ENCODE peak calls at places on chromosomes 11 and 22, in seven cellular contexts. One of them, this sample, is unnamed.

GRCh38 chr11:10348650-10349280 is 43.9 kb downstream of the ADM start:
- DNase-seq in mesenchymal stem cell: peak
- DNase-seq in neuronal stem cell: no peak
- DNase-seq in IMR-90: peak
- DNase-seq in trophoblast cell: peak
- DNase-seq in H1: no peak
- DNase-seq in H9: no peak
- DNase-seq in this sample: peak

GRCh38 chr22:44701824-44702478 is at the start of gene PRR5:
- DNase-seq in H1: peak
- DNase-seq in H9: peak
- DNase-seq in trophoblast cell: peak
- DNase-seq in neuronal stem cell: peak
- DNase-seq in mesenchymal stem cell: peak
- DNase-seq in IMR-90: peak
- DNase-seq in this sample: peak

GRCh38 chr22:50621948-50622722 is 5.8 kb downstream of the ARSA start:
- DNase-seq in trophoblast cell: peak
- DNase-seq in H1: peak
- DNase-seq in H9: peak
- DNase-seq in IMR-90: no peak
- DNase-seq in neuronal stem cell: no peak
- DNase-seq in mesenchymal stem cell: no peak
- DNase-seq in this sample: no peak

GRCh38 chr22:50641696-50642607 is 14.0 kb upstream of the ARSA start:
- DNase-seq in mesenchymal stem cell: peak
- DNase-seq in H9: peak
- DNase-seq in neuronal stem cell: peak
- DNase-seq in IMR-90: peak
- DNase-seq in H1: peak
- DNase-seq in trophoblast cell: no peak
- DNase-seq in this sample: peak

GRCh38 chr11:1852885-1853284 is at the start of gene LSP1:
- DNase-seq in neuronal stem cell: no peak
- DNase-seq in mesenchymal stem cell: no peak
- DNase-seq in IMR-90: no peak
- DNase-seq in H1: no peak
- DNase-seq in H9: no peak
- DNase-seq in trophoblast cell: no peak
- DNase-seq in this sample: no peak

GRCh38 chr11:43489869-43490465 is 131.2 kb downstream of the TTC17 start:
- DNase-seq in H9: no peak
- DNase-seq in IMR-90: no peak
- DNase-seq in H1: no peak
- DNase-seq in mesenchymal stem cell: no peak
- DNase-seq in neuronal stem cell: no peak
- DNase-seq in trophoblast cell: no peak
- DNase-seq in this sample: no peak

GRCh38 chr11:3197044-3197715 is 21.4 kb downstream of the MRGPRG start:
- DNase-seq in IMR-90: no peak
- DNase-seq in H1: no peak
- DNase-seq in neuronal stem cell: no peak
- DNase-seq in H9: no peak
- DNase-seq in mesenchymal stem cell: no peak
- DNase-seq in trophoblast cell: no peak
- DNase-seq in this sample: no peak

GRCh38 chr22:45882881-45883810 is 93.8 kb downstream of the WNT7B start:
- DNase-seq in H1: no peak
- DNase-seq in mesenchymal stem cell: no peak
- DNase-seq in trophoblast cell: no peak
- DNase-seq in neuronal stem cell: no peak
- DNase-seq in H9: peak
- DNase-seq in IMR-90: no peak
- DNase-seq in this sample: no peak

GRCh38 chr11:115247953-115248352 is 256.3 kb downstream of the CADM1 start:
- DNase-seq in trophoblast cell: no peak
- DNase-seq in IMR-90: no peak
- DNase-seq in H9: no peak
- DNase-seq in mesenchymal stem cell: no peak
- DNase-seq in H1: no peak
- DNase-seq in neuronal stem cell: no peak
- DNase-seq in this sample: no peak

GRCh38 chr22:19958083-19959042 is 16.7 kb upstream of the TXNRD2 start:
- DNase-seq in trophoblast cell: peak
- DNase-seq in mesenchymal stem cell: peak
- DNase-seq in IMR-90: peak
- DNase-seq in H1: no peak
- DNase-seq in H9: no peak
- DNase-seq in neuronal stem cell: no peak
- DNase-seq in this sample: peak

GRCh38 chr22:24775769-24776492 is 1.4 kb upstream of the PIWIL3 start:
- DNase-seq in H9: no peak
- DNase-seq in trophoblast cell: peak
- DNase-seq in IMR-90: peak
- DNase-seq in mesenchymal stem cell: no peak
- DNase-seq in H1: no peak
- DNase-seq in neuronal stem cell: no peak
- DNase-seq in this sample: peak

GRCh38 chr22:35631597-35631996 is 14.5 kb upstream of the MB start:
- DNase-seq in H1: peak
- DNase-seq in neuronal stem cell: no peak
- DNase-seq in H9: peak
- DNase-seq in IMR-90: no peak
- DNase-seq in mesenchymal stem cell: no peak
- DNase-seq in trophoblast cell: peak
- DNase-seq in this sample: peak

GRCh38 chr11:115409691-115410220 is 94.5 kb downstream of the CADM1 start:
- DNase-seq in trophoblast cell: no peak
- DNase-seq in IMR-90: peak
- DNase-seq in neuronal stem cell: no peak
- DNase-seq in H1: no peak
- DNase-seq in H9: no peak
- DNase-seq in mesenchymal stem cell: peak
- DNase-seq in this sample: no peak

GRCh38 chr11:29713831-29714320 is 303.0 kb downstream of the KCNA4 start:
- DNase-seq in trophoblast cell: no peak
- DNase-seq in H1: no peak
- DNase-seq in IMR-90: no peak
- DNase-seq in H9: no peak
- DNase-seq in neuronal stem cell: no peak
- DNase-seq in mesenchymal stem cell: no peak
- DNase-seq in this sample: no peak

GRCh38 chr11:125215205-125215565 is 50.6 kb downstream of the PKNOX2 start:
- DNase-seq in trophoblast cell: peak
- DNase-seq in neuronal stem cell: no peak
- DNase-seq in mesenchymal stem cell: no peak
- DNase-seq in H1: no peak
- DNase-seq in H9: no peak
- DNase-seq in IMR-90: no peak
- DNase-seq in this sample: no peak

GRCh38 chr11:86515297-86516094 is 140.8 kb downstream of the CCDC81 start:
- DNase-seq in IMR-90: peak
- DNase-seq in neuronal stem cell: no peak
- DNase-seq in H1: no peak
- DNase-seq in mesenchymal stem cell: peak
- DNase-seq in trophoblast cell: peak
- DNase-seq in H9: no peak
- DNase-seq in this sample: peak

GRCh38 chr11:98099371-98099770 is 921.4 kb upstream of the CNTN5 start:
- DNase-seq in IMR-90: no peak
- DNase-seq in trophoblast cell: no peak
- DNase-seq in H9: no peak
- DNase-seq in H1: no peak
- DNase-seq in neuronal stem cell: no peak
- DNase-seq in mesenchymal stem cell: no peak
- DNase-seq in this sample: no peak

GRCh38 chr11:128407962-128408361 is 179.4 kb downstream of the ETS1 start:
- DNase-seq in H9: no peak
- DNase-seq in neuronal stem cell: no peak
- DNase-seq in H1: no peak
- DNase-seq in mesenchymal stem cell: peak
- DNase-seq in IMR-90: peak
- DNase-seq in trophoblast cell: peak
- DNase-seq in this sample: peak

GRCh38 chr11:125376117-125376516 is 119.9 kb downstream of the FEZ1 start:
- DNase-seq in H9: peak
- DNase-seq in neuronal stem cell: no peak
- DNase-seq in IMR-90: no peak
- DNase-seq in mesenchymal stem cell: no peak
- DNase-seq in H1: no peak
- DNase-seq in trophoblast cell: peak
- DNase-seq in this sample: peak

GRCh38 chr11:85154294-85154693 is 472.9 kb downstream of the DLG2 start:
- DNase-seq in trophoblast cell: no peak
- DNase-seq in H9: no peak
- DNase-seq in mesenchymal stem cell: no peak
- DNase-seq in neuronal stem cell: no peak
- DNase-seq in IMR-90: no peak
- DNase-seq in H1: no peak
- DNase-seq in this sample: no peak
- H3K4ac ChIP-seq in trophoblast cell: no peak
- H3K4ac ChIP-seq in H9: no peak
- H3K4ac ChIP-seq in mesenchymal stem cell: no peak
- H3K4ac ChIP-seq in neuronal stem cell: no peak
- H3K4ac ChIP-seq in IMR-90: no peak
- H3K4ac ChIP-seq in H1: no peak
- H3K4ac ChIP-seq in this sample: no peak

GRCh38 chr11:133892584-133893380 is 47.5 kb upstream of the SPATA19 start:
- DNase-seq in IMR-90: no peak
- DNase-seq in trophoblast cell: no peak
- DNase-seq in H9: no peak
- DNase-seq in mesenchymal stem cell: no peak
- DNase-seq in H1: peak
- DNase-seq in neuronal stem cell: no peak
- DNase-seq in this sample: no peak
- H3K18ac ChIP-seq in IMR-90: no peak
- H3K18ac ChIP-seq in trophoblast cell: no peak
- H3K18ac ChIP-seq in H9: no peak
- H3K18ac ChIP-seq in mesenchymal stem cell: no peak
- H3K18ac ChIP-seq in H1: no peak
- H3K18ac ChIP-seq in neuronal stem cell: peak
- H3K18ac ChIP-seq in this sample: no peak

GRCh38 chr22:21635771-21636510 is 3.4 kb downstream of the CCDC116 start:
- DNase-seq in mesenchymal stem cell: no peak
- DNase-seq in trophoblast cell: no peak
- DNase-seq in H9: no peak
- DNase-seq in neuronal stem cell: no peak
- DNase-seq in H1: no peak
- DNase-seq in IMR-90: no peak
- DNase-seq in this sample: no peak

GRCh38 chr22:21639359-21639758 is 2.7 kb upstream of the SDF2L1 start:
- DNase-seq in mesenchymal stem cell: no peak
- DNase-seq in neuronal stem cell: no peak
- DNase-seq in H9: no peak
- DNase-seq in trophoblast cell: no peak
- DNase-seq in H1: no peak
- DNase-seq in IMR-90: no peak
- DNase-seq in this sample: no peak

GRCh38 chr22:21634081-21634480 is 1.5 kb downstream of the CCDC116 start:
- DNase-seq in IMR-90: no peak
- DNase-seq in H1: no peak
- DNase-seq in H9: no peak
- DNase-seq in trophoblast cell: no peak
- DNase-seq in neuronal stem cell: no peak
- DNase-seq in mesenchymal stem cell: no peak
- DNase-seq in this sample: no peak

GRCh38 chr22:21634844-21635243 is 2.3 kb downstream of the CCDC116 start:
- DNase-seq in H9: no peak
- DNase-seq in H1: no peak
- DNase-seq in IMR-90: no peak
- DNase-seq in trophoblast cell: no peak
- DNase-seq in mesenchymal stem cell: no peak
- DNase-seq in neuronal stem cell: no peak
- DNase-seq in this sample: no peak

GRCh38 chr22:21636629-21637218 is 4.2 kb downstream of the CCDC116 start:
- DNase-seq in IMR-90: no peak
- DNase-seq in H9: no peak
- DNase-seq in mesenchymal stem cell: no peak
- DNase-seq in neuronal stem cell: no peak
- DNase-seq in H1: no peak
- DNase-seq in trophoblast cell: no peak
- DNase-seq in this sample: no peak
- H2BK120ac ChIP-seq in IMR-90: no peak
- H2BK120ac ChIP-seq in H9: no peak
- H2BK120ac ChIP-seq in mesenchymal stem cell: no peak
- H2BK120ac ChIP-seq in neuronal stem cell: no peak
- H2BK120ac ChIP-seq in H1: no peak
- H2BK120ac ChIP-seq in trophoblast cell: no peak
- H2BK120ac ChIP-seq in this sample: no peak

GRCh38 chr11:13333456-13333957 is 55.9 kb downstream of the BMAL1 start:
- DNase-seq in H9: no peak
- DNase-seq in H1: no peak
- DNase-seq in IMR-90: no peak
- DNase-seq in neuronal stem cell: no peak
- DNase-seq in mesenchymal stem cell: no peak
- DNase-seq in trophoblast cell: no peak
- DNase-seq in this sample: no peak

GRCh38 chr11:13332124-13332523 is 54.5 kb downstream of the BMAL1 start:
- DNase-seq in IMR-90: no peak
- DNase-seq in H1: no peak
- DNase-seq in neuronal stem cell: no peak
- DNase-seq in H9: no peak
- DNase-seq in mesenchymal stem cell: no peak
- DNase-seq in trophoblast cell: no peak
- DNase-seq in this sample: no peak

GRCh38 chr11:13327421-13327820 is 49.8 kb downstream of the BMAL1 start:
- DNase-seq in H9: no peak
- DNase-seq in mesenchymal stem cell: no peak
- DNase-seq in trophoblast cell: no peak
- DNase-seq in neuronal stem cell: no peak
- DNase-seq in H1: no peak
- DNase-seq in IMR-90: no peak
- DNase-seq in this sample: no peak

GRCh38 chr11:13328276-13328675 is 50.7 kb downstream of the BMAL1 start:
- DNase-seq in mesenchymal stem cell: no peak
- DNase-seq in IMR-90: no peak
- DNase-seq in trophoblast cell: no peak
- DNase-seq in H1: no peak
- DNase-seq in H9: no peak
- DNase-seq in neuronal stem cell: no peak
- DNase-seq in this sample: no peak

DNA sequence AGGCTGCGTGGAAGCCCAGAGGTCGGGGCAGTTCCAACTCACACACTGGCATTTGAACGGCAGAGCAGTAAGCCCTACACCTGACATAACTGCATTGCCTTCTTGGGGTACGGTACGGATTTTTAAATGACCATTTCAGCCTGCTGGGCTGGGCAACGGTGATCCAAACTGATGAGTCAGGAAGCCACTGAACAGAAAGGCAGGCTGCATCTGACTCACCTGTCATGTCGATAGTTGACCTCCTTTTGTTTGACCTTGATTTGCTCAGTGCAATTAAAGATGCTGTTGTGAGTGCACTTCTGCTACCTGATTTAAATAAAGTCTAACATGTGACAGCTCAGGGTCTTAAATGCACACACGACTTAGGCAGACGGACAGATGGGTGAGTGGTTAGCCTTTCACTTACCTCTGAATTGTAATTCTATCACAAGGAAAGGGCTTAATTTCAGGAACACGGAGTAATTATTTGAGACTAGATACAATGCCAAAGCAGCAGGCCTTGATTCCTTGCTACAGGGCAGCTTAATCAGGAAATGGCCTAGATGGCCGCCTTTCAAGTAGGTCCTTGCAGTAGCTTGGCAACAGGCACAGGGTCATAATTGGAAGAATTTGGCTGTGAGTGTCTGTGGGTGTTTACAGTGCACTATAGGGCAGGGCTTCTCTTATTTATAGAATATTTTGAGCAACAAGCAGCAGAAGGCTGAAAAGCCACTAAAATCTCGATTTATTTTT is 52.2 kb downstream of the BMAL1 start:
- DNase-seq in mesenchymal stem cell: no peak
- DNase-seq in trophoblast cell: no peak
- DNase-seq in neuronal stem cell: no peak
- DNase-seq in H9: no peak
- DNase-seq in H1: no peak
- DNase-seq in IMR-90: peak
- DNase-seq in this sample: no peak
- H3K4ac ChIP-seq in mesenchymal stem cell: no peak
- H3K4ac ChIP-seq in trophoblast cell: no peak
- H3K4ac ChIP-seq in neuronal stem cell: no peak
- H3K4ac ChIP-seq in H9: no peak
- H3K4ac ChIP-seq in H1: no peak
- H3K4ac ChIP-seq in IMR-90: no peak
- H3K4ac ChIP-seq in this sample: no peak

This sample was measured in mesendoderm.